ENCODE peak calls at places on chromosomes 2 and 18, in eight cellular contexts. One of them, this sample, is unnamed.

GRCh38 chr2:23283653-23284052 is 101.3 kb upstream of the KLHL29 start:
- DNase-seq in SK-MEL-5: no peak
- DNase-seq in M059J: peak
- DNase-seq in activated CD8-positive, alpha-beta memory T cell treated with anti-CD3 and anti-CD28 coated beads, Interleukin-2, amount 50 U/mL, for 48 hours: no peak
- DNase-seq in bronchial epithelial cell: peak
- DNase-seq in GM06990: no peak
- DNase-seq in GM12891: no peak
- DNase-seq in spleen: no peak
- DNase-seq in this sample: no peak

GRCh38 chr18:48939368-48940097 is 11.2 kb downstream of the SMAD7 start:
- DNase-seq in SK-MEL-5: no peak
- DNase-seq in M059J: no peak
- DNase-seq in activated CD8-positive, alpha-beta memory T cell treated with anti-CD3 and anti-CD28 coated beads, Interleukin-2, amount 50 U/mL, for 48 hours: no peak
- DNase-seq in bronchial epithelial cell: no peak
- DNase-seq in GM06990: no peak
- DNase-seq in GM12891: no peak
- DNase-seq in spleen: peak
- DNase-seq in this sample: no peak

GRCh38 chr2:119174216-119174992 is 15.9 kb upstream of the C1QL2 start:
- DNase-seq in SK-MEL-5: peak
- DNase-seq in M059J: peak
- DNase-seq in activated CD8-positive, alpha-beta memory T cell treated with anti-CD3 and anti-CD28 coated beads, Interleukin-2, amount 50 U/mL, for 48 hours: peak
- DNase-seq in bronchial epithelial cell: peak
- DNase-seq in GM06990: peak
- DNase-seq in GM12891: peak
- DNase-seq in spleen: peak
- DNase-seq in this sample: no peak

GRCh38 chr2:209495855-209496585 is 72.2 kb downstream of the MAP2 start:
- DNase-seq in SK-MEL-5: peak
- DNase-seq in M059J: peak
- DNase-seq in activated CD8-positive, alpha-beta memory T cell treated with anti-CD3 and anti-CD28 coated beads, Interleukin-2, amount 50 U/mL, for 48 hours: no peak
- DNase-seq in bronchial epithelial cell: peak
- DNase-seq in GM06990: no peak
- DNase-seq in GM12891: no peak
- DNase-seq in spleen: no peak
- DNase-seq in this sample: no peak

GRCh38 chr2:1940660-1941059 is 196.3 kb upstream of the PXDN start:
- DNase-seq in SK-MEL-5: no peak
- DNase-seq in M059J: no peak
- DNase-seq in activated CD8-positive, alpha-beta memory T cell treated with anti-CD3 and anti-CD28 coated beads, Interleukin-2, amount 50 U/mL, for 48 hours: no peak
- DNase-seq in bronchial epithelial cell: no peak
- DNase-seq in GM06990: no peak
- DNase-seq in GM12891: no peak
- DNase-seq in spleen: no peak
- DNase-seq in this sample: no peak

GRCh38 chr2:240622631-240623235 is 2.5 kb upstream of the GPR35 start:
- DNase-seq in SK-MEL-5: no peak
- DNase-seq in M059J: no peak
- DNase-seq in activated CD8-positive, alpha-beta memory T cell treated with anti-CD3 and anti-CD28 coated beads, Interleukin-2, amount 50 U/mL, for 48 hours: peak
- DNase-seq in bronchial epithelial cell: no peak
- DNase-seq in GM06990: no peak
- DNase-seq in GM12891: no peak
- DNase-seq in spleen: peak
- DNase-seq in this sample: peak

GRCh38 chr2:20617081-20617575 is 33.8 kb downstream of the HS1BP3 start:
- DNase-seq in SK-MEL-5: no peak
- DNase-seq in M059J: no peak
- DNase-seq in activated CD8-positive, alpha-beta memory T cell treated with anti-CD3 and anti-CD28 coated beads, Interleukin-2, amount 50 U/mL, for 48 hours: no peak
- DNase-seq in bronchial epithelial cell: no peak
- DNase-seq in GM06990: no peak
- DNase-seq in GM12891: no peak
- DNase-seq in spleen: peak
- DNase-seq in this sample: peak

GRCh38 chr2:186691900-186692299 is 2.0 kb upstream of the FAM171B start:
- DNase-seq in SK-MEL-5: peak
- DNase-seq in M059J: no peak
- DNase-seq in activated CD8-positive, alpha-beta memory T cell treated with anti-CD3 and anti-CD28 coated beads, Interleukin-2, amount 50 U/mL, for 48 hours: no peak
- DNase-seq in bronchial epithelial cell: no peak
- DNase-seq in GM06990: no peak
- DNase-seq in GM12891: no peak
- DNase-seq in spleen: no peak
- DNase-seq in this sample: no peak

GRCh38 chr2:145551661-145552060 is 1031.7 kb upstream of the ZEB2 start:
- DNase-seq in SK-MEL-5: no peak
- DNase-seq in M059J: peak
- DNase-seq in activated CD8-positive, alpha-beta memory T cell treated with anti-CD3 and anti-CD28 coated beads, Interleukin-2, amount 50 U/mL, for 48 hours: no peak
- DNase-seq in bronchial epithelial cell: no peak
- DNase-seq in GM06990: no peak
- DNase-seq in GM12891: no peak
- DNase-seq in spleen: no peak
- DNase-seq in this sample: no peak

GRCh38 chr18:48607049-48607984 is 68.5 kb downstream of the CTIF start:
- DNase-seq in SK-MEL-5: no peak
- DNase-seq in M059J: peak
- DNase-seq in activated CD8-positive, alpha-beta memory T cell treated with anti-CD3 and anti-CD28 coated beads, Interleukin-2, amount 50 U/mL, for 48 hours: no peak
- DNase-seq in bronchial epithelial cell: no peak
- DNase-seq in GM06990: no peak
- DNase-seq in GM12891: no peak
- DNase-seq in spleen: peak
- DNase-seq in this sample: no peak

GRCh38 chr2:14634223-14634884 is 1.8 kb downstream of the LRATD1 start:
- DNase-seq in SK-MEL-5: peak
- DNase-seq in M059J: peak
- DNase-seq in activated CD8-positive, alpha-beta memory T cell treated with anti-CD3 and anti-CD28 coated beads, Interleukin-2, amount 50 U/mL, for 48 hours: peak
- DNase-seq in bronchial epithelial cell: peak
- DNase-seq in GM06990: no peak
- DNase-seq in GM12891: no peak
- DNase-seq in spleen: peak
- DNase-seq in this sample: peak

GRCh38 chr18:63336366-63337099 is 17.0 kb upstream of the BCL2 start:
- DNase-seq in SK-MEL-5: peak
- DNase-seq in M059J: peak
- DNase-seq in activated CD8-positive, alpha-beta memory T cell treated with anti-CD3 and anti-CD28 coated beads, Interleukin-2, amount 50 U/mL, for 48 hours: no peak
- DNase-seq in bronchial epithelial cell: peak
- DNase-seq in GM06990: no peak
- DNase-seq in GM12891: no peak
- DNase-seq in spleen: no peak
- DNase-seq in this sample: no peak

GRCh38 chr2:27857417-27858172 is 32.6 kb downstream of the RBKS start:
- DNase-seq in SK-MEL-5: no peak
- DNase-seq in M059J: peak
- DNase-seq in activated CD8-positive, alpha-beta memory T cell treated with anti-CD3 and anti-CD28 coated beads, Interleukin-2, amount 50 U/mL, for 48 hours: no peak
- DNase-seq in bronchial epithelial cell: peak
- DNase-seq in GM06990: no peak
- DNase-seq in GM12891: no peak
- DNase-seq in spleen: no peak
- DNase-seq in this sample: no peak

GRCh38 chr18:78934003-78934402 is 45.6 kb upstream of the SALL3 start:
- DNase-seq in SK-MEL-5: no peak
- DNase-seq in M059J: no peak
- DNase-seq in activated CD8-positive, alpha-beta memory T cell treated with anti-CD3 and anti-CD28 coated beads, Interleukin-2, amount 50 U/mL, for 48 hours: no peak
- DNase-seq in bronchial epithelial cell: no peak
- DNase-seq in GM06990: no peak
- DNase-seq in GM12891: no peak
- DNase-seq in spleen: peak
- DNase-seq in this sample: peak

GRCh38 chr2:127288274-127288673 is 5.7 kb downstream of the ERCC3 start:
- DNase-seq in SK-MEL-5: no peak
- DNase-seq in M059J: no peak
- DNase-seq in activated CD8-positive, alpha-beta memory T cell treated with anti-CD3 and anti-CD28 coated beads, Interleukin-2, amount 50 U/mL, for 48 hours: no peak
- DNase-seq in bronchial epithelial cell: no peak
- DNase-seq in GM06990: no peak
- DNase-seq in GM12891: no peak
- DNase-seq in spleen: no peak
- DNase-seq in this sample: no peak

GRCh38 chr2:84314901-84315330 is 144.2 kb downstream of the SUCLG1 start:
- DNase-seq in SK-MEL-5: peak
- DNase-seq in M059J: peak
- DNase-seq in activated CD8-positive, alpha-beta memory T cell treated with anti-CD3 and anti-CD28 coated beads, Interleukin-2, amount 50 U/mL, for 48 hours: peak
- DNase-seq in bronchial epithelial cell: peak
- DNase-seq in GM06990: peak
- DNase-seq in GM12891: peak
- DNase-seq in spleen: peak
- DNase-seq in this sample: no peak

GRCh38 chr2:164523726-164524125 is 97.6 kb downstream of the GRB14 start:
- DNase-seq in SK-MEL-5: no peak
- DNase-seq in M059J: no peak
- DNase-seq in activated CD8-positive, alpha-beta memory T cell treated with anti-CD3 and anti-CD28 coated beads, Interleukin-2, amount 50 U/mL, for 48 hours: no peak
- DNase-seq in bronchial epithelial cell: no peak
- DNase-seq in GM06990: no peak
- DNase-seq in GM12891: no peak
- DNase-seq in spleen: no peak
- DNase-seq in this sample: no peak

GRCh38 chr2:163794635-163795034 is 58.8 kb upstream of the FIGN start:
- DNase-seq in SK-MEL-5: no peak
- DNase-seq in M059J: peak
- DNase-seq in activated CD8-positive, alpha-beta memory T cell treated with anti-CD3 and anti-CD28 coated beads, Interleukin-2, amount 50 U/mL, for 48 hours: no peak
- DNase-seq in bronchial epithelial cell: peak
- DNase-seq in GM06990: no peak
- DNase-seq in GM12891: no peak
- DNase-seq in spleen: no peak
- DNase-seq in this sample: no peak